ENCODE peak calls at places on chromosomes 6 and 20, in seven cellular contexts. I is SK-N-SH, R is lower lobe of right lung, J is IMR-90, O is GM23248, G is aorta, K is upper lobe of right lung. P is an unnamed sample. For H3K4me1, the result is how much of the 10 kb centered on the place peaks cover.

GRCh38 chr20:6509375-6509774 is 258.1 kb upstream of the BMP2 start:
- DNase-seq in I (no peak), R (no peak), J (no peak), O (no peak), G (no peak), K (no peak), P (no peak)

GRCh38 chr6:163356324-163356723 is 58.2 kb upstream of the QKI start:
- DNase-seq in I (peak), R (peak), J (peak), O (peak), G (peak), K (peak), P (no peak)

GRCh38 chr20:31974975-31975481 is 7.1 kb downstream of the XKR7 start:
- DNase-seq in I (no peak), R (no peak), J (no peak), O (no peak), G (no peak), K (no peak), P (no peak)

GRCh38 chr6:52550014-52550575 is 26.8 kb downstream of the TRAM2 start:
- DNase-seq in I (no peak), R (no peak), J (no peak), O (no peak), G (no peak), K (no peak), P (no peak)

GRCh38 chr20:18055261-18055660 is 2.5 kb downstream of the OVOL2 start:
- DNase-seq in I (no peak), R (no peak), J (no peak), O (no peak), G (no peak), K (no peak), P (no peak)

GRCh38 chr20:61840661-61841455 is 224.8 kb downstream of the TAF4 start:
- DNase-seq in I (no peak), R (peak), J (no peak), O (no peak), G (peak), K (no peak), P (no peak)

GRCh38 chr20:46899619-46900018 is 5.0 kb downstream of the EYA2 start:
- DNase-seq in I (no peak), R (no peak), J (no peak), O (no peak), G (no peak), K (no peak), P (no peak)

GRCh38 chr20:36407196-36407733 is 101.1 kb downstream of the DLGAP4 start:
- DNase-seq in I (no peak), R (no peak), J (peak), O (peak), G (no peak), K (no peak), P (no peak)

GRCh38 chr20:11056414-11056813 is 382.6 kb upstream of the JAG1 start:
- DNase-seq in I (no peak), R (no peak), J (no peak), O (no peak), G (no peak), K (no peak), P (no peak)

GRCh38 chr6:22596011-22596410 is 26.6 kb downstream of the HDGFL1 start:
- DNase-seq in I (no peak), R (no peak), J (peak), O (peak), G (no peak), K (no peak), P (no peak)

GRCh38 chr20:48716086-48716485 is 111.7 kb downstream of the PREX1 start:
- DNase-seq in I (no peak), R (no peak), J (no peak), O (no peak), G (peak), K (no peak), P (no peak)

GRCh38 chr6:28335564-28336283 is at the start of gene ZSCAN31:
- DNase-seq in I (peak), R (peak), J (peak), O (peak), G (peak), K (peak), P (peak)

GRCh38 chr6:7051780-7052440 is 55.9 kb upstream of the RREB1 start:
- DNase-seq in I (peak), R (peak), J (no peak), O (peak), G (peak), K (peak), P (no peak)

GRCh38 chr20:444862-445426 is 17.4 kb downstream of the TBC1D20 start:
- DNase-seq in I (no peak), R (no peak), J (peak), O (peak), G (no peak), K (no peak), P (no peak)

GRCh38 chr6:38115633-38116022 is 296.1 kb downstream of the ZFAND3 start:
- DNase-seq in I (no peak), R (no peak), J (no peak), O (no peak), G (no peak), K (no peak), P (no peak)

GRCh38 chr6:2072450-2072849 is 173.0 kb downstream of the GMDS start:
- DNase-seq in I (no peak), R (no peak), J (peak), O (peak), G (no peak), K (no peak), P (no peak)

GRCh38 chr6:145017516-145017915 is 717.8 kb downstream of the EPM2A start:
- DNase-seq in I (no peak), R (no peak), J (peak), O (peak), G (no peak), K (no peak), P (no peak)

GRCh38 chr20:47328841-47329448 is 27.6 kb downstream of the ZMYND8 start:
- DNase-seq in I (no peak), R (peak), J (no peak), O (no peak), G (no peak), K (peak), P (no peak)

GRCh38 chr20:49956689-49957443 is 20.7 kb downstream of the RNF114 start:
- DNase-seq in I (no peak), R (no peak), J (no peak), O (no peak), G (peak), K (no peak), P (no peak)

GRCh38 chr6:6806793-6807518 is 218.4 kb downstream of the LY86 start:
- DNase-seq in I (no peak), R (peak), J (no peak), O (no peak), G (no peak), K (peak), P (no peak)

GRCh38 chr6:165656581-165657324 is 6.3 kb downstream of the PDE10A start:
- DNase-seq in I (no peak), R (no peak), J (no peak), O (no peak), G (no peak), K (no peak), P (no peak)

GRCh38 chr6:160427312-160428068 is 79.3 kb downstream of the SLC22A3 start:
- DNase-seq in I (no peak), R (no peak), J (no peak), O (no peak), G (no peak), K (no peak), P (no peak)

GRCh38 chr6:123802351-123802696 is 1.3 kb upstream of the NKAIN2 start:
- DNase-seq in I (no peak), R (no peak), J (no peak), O (no peak), G (no peak), K (no peak), P (no peak)

GRCh38 chr20:30912006-30912660 is 345.3 kb upstream of the DEFB115 start:
- DNase-seq in I (no peak), R (peak), J (no peak), O (peak), G (no peak), K (no peak), P (no peak)

DNA sequence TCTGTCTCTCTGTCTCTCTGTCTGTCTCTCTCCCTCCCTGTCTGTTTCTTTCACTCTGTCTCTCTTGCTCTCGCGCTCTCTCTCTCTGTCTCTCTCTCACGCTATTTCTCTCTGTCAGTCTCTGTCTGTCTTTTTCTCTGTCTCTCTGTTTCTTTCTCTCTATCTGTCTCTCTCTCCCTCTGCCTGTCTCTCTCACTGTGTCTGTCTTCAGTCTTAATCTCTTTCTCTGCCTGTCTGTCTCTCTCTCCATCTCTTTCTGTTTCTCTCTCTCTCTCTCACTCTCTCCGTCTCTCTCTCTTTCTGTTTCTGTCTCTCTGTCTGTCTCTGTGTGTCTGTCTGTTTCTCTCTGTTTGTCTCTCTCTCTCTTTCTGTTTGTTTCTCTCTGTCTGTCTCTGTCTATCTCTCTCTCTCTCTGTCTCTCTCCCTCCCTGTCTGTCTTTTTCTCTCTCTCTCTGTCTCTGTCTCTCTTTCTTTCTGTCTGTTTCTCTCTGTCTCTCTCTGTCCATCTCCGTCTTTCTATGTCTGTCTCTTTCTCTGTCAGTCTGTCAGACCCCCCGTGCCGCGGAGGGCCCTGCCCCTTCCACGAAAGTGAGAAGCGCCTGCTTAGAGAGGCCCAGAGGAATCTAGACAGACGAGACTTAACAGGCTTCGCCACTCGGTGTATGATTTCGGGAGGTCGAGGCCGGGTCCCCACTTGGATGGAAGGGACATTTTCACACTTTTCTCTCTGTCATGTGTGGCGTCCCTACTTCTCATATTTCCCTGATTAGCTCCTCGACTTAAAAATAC is 346.3 kb upstream of the DEFB115 start:
- DNase-seq in I (no peak), R (no peak), J (no peak), O (no peak), G (no peak), K (no peak), P (no peak)
- H3K4me3 ChIP-seq in I (no peak), R (no peak), J (no peak), O (no peak), G (no peak), K (no peak), P (no peak)

DNA sequence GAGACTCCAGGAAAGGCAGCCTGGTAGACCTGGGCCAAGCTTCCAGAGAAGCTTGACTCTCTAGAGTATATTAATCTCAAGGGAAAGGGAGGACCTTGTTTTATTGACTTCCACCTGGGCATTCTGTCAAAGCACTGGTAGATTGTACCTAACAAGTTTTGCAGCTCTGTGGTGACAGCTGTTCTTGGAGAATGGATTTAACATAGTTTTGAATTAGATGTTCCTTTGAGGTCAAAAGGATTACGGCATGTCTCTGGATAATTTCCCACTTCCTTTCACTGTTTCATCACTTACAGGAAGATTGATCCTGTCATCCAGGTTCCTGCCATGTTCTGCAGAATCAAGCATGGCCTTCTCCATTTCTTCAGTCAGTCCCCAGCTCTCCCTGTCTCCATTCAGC is 246.0 kb downstream of the PHACTR1 start:
- DNase-seq in I (no peak), R (no peak), J (no peak), O (no peak), G (no peak), K (no peak), P (no peak)
- H3K4me1 ChIP-seq in I (under half), R (half or more), J (under half), O (under half), G (under half), K (under half), P (under half)

GRCh38 chr6:132236281-132236680 is 165.0 kb downstream of the MOXD1 start:
- DNase-seq in I (no peak), R (no peak), J (peak), O (no peak), G (no peak), K (no peak), P (no peak)

GRCh38 chr6:132234356-132234755 is 166.9 kb downstream of the MOXD1 start:
- DNase-seq in I (no peak), R (no peak), J (no peak), O (no peak), G (no peak), K (no peak), P (no peak)

GRCh38 chr6:132231121-132231520 is 170.2 kb downstream of the MOXD1 start:
- DNase-seq in I (no peak), R (no peak), J (no peak), O (no peak), G (no peak), K (no peak), P (no peak)

GRCh38 chr6:132236744-132237143 is 164.5 kb downstream of the MOXD1 start:
- DNase-seq in I (no peak), R (no peak), J (peak), O (peak), G (no peak), K (no peak), P (no peak)

GRCh38 chr6:132235596-132236280 is 165.5 kb downstream of the MOXD1 start:
- DNase-seq in I (no peak), R (no peak), J (no peak), O (peak), G (no peak), K (no peak), P (no peak)
- H3K4me3 ChIP-seq in I (no peak), R (no peak), J (no peak), O (no peak), G (no peak), K (no peak), P (no peak)

GRCh38 chr6:136108591-136108990 is 141.5 kb downstream of the MTFR2 start:
- DNase-seq in I (no peak), R (no peak), J (no peak), O (no peak), G (no peak), K (no peak), P (no peak)

GRCh38 chr6:136103763-136104311 is 146.3 kb downstream of the MTFR2 start:
- DNase-seq in I (peak), R (no peak), J (no peak), O (peak), G (no peak), K (no peak), P (no peak)

GRCh38 chr6:136103101-136103688 is 146.9 kb downstream of the MTFR2 start:
- DNase-seq in I (no peak), R (no peak), J (peak), O (no peak), G (no peak), K (no peak), P (no peak)

DNA sequence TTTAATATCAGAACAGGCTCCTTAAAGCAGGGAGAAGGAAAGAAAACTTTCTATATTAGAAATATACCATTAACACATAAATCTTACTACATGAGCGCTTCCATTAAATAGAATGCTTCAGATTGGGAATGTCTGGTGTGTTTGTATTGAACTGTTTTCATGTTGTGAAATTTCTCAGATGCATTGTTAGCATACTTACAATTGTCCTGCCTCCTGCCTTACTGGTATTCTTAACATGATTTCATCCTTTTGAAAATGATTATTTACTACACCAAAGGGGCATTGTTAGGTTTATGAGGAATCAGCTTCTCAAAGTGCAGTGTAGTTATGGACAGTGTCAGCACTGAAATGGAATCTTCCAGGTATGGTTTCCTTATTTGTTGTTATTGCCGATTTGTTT is 145.6 kb downstream of the MTFR2 start:
- DNase-seq in I (no peak), R (no peak), J (no peak), O (no peak), G (no peak), K (no peak), P (no peak)
- H3K4me1 ChIP-seq in I (under half), R (under half), J (under half), O (under half), G (under half), K (under half), P (under half)

DNA sequence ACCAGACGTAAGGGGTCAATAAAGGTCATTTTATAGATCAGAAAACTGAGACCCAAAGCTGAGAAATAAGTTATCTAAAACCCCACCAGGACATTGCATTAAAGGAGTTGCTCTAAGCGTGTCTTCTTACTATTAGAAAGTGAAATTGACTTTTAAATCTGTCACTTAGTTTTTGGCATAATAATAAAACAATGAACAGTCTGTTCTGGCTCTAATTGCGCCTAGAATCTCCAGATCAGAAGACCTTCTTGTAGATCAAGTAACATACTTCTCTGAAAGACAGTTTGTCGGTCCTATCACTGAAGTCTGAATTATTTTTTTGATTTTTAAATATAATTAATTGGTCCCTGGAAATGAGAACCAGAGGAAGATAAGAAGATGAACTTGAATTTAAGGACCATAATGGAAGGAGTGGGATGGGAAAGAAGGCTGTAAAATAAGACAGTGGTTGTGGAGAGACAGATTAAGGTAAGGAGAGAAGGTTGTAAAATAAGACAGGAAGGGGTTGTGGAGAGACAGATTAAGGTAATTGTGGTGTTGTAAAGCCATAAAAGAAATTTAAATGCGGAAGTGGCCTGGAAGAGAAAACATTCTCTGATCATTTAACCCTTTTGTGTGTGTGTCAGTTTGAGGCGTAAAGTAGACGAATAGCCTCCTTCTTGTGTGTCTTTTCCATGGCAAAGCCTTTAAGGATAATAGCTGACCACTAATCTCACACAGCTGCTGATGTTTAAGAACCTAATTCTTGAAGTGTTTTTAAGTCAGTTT is 20.0 kb downstream of the TOP1 start:
- DNase-seq in I (no peak), R (no peak), J (no peak), O (no peak), G (no peak), K (no peak), P (no peak)
- H3K4me3 ChIP-seq in I (peak), R (peak), J (no peak), O (peak), G (no peak), K (peak), P (no peak)

DNA sequence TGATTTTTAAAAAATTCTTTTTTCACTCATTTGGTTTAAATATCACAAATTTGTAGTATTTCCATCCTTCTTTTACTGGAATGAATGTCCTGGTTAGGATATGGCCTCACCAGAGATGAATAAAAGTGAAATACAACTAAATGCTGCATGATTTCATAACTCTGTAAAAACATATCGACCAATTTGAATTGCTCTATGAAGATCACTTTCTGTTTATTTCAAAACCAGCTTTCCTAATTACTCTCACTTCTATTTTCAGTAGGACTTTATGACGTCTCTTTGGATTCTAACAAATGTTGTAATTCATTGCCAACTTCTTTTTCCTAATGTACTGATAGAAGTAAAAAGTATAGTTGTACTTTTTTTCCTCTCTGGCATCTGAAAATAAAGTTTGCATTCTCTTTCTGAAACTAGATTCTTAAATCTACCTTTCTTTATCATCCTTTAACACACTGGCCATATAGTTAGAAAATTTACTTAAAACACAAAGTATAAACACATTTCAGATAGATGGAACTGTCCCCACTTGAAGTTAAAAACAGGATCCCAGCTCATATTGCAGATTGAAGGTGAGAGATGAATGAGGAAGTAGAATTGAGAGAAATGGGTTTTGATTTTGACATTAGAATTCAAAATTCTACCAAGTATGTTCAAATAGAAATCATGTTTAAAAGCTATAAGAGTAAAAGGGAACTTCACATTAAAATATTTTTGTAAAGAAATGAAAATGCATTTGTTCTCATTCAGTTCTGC is 40.3 kb upstream of the IL20RA start:
- DNase-seq in I (no peak), R (no peak), J (no peak), O (no peak), G (no peak), K (no peak), P (no peak)
- H3K4me1 ChIP-seq in I (under half), R (under half), J (under half), O (under half), G (under half), K (under half), P (under half)

DNA sequence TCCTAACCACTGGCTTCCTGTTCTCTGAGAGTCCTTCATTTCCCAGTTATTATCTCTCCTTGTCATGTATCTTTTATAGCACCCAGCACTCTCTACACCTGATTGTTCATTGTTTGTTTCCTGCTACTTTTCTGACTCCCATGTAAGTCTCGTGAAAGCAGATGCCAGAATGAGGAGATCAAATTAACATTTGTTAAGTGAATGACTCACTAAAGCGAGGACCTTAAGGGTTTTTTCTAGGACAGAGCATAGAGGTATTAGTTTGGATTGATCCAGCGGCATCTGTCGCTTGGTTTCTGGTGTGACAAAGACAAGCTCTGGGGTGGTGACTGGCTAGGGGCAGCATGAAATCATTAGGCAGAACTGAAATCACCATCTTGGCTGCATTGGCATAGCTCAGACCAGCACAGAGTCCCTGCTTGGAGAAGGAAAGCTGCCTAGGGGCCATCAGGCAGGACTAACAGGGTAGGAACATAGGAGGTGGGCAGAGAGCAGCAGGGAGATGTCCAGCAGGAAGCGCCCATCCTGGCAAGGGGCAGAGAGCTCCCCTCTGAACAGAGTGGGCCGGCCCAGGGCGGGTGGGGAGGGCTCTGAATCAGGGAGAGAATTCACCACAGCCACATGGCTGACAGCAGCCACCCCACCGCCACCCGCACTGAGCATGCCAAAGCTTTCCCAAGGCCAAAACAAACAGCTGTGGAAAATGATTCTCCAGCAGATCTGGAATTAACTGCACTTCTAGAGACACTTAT is 97.1 kb upstream of the CEP85L start:
- DNase-seq in I (peak), R (no peak), J (peak), O (peak), G (peak), K (peak), P (no peak)
- H3K4me3 ChIP-seq in I (no peak), R (no peak), J (no peak), O (peak), G (no peak), K (no peak), P (no peak)

P was measured in iPS DF 6.9.